ENCODE peak calls at places on chromosomes 5 and 9, in seven cellular contexts. X is BJ, E is brain microvascular endothelial cell, T is HFF-Myc, C is bronchial epithelial cell, P is kidney epithelial cell, M is GM12865. S is an unnamed sample.
A peak's percentile ranks its signal among the peaks of the same experiment; 100 is the strongest.

GRCh38 chr9:11931109-11931508 is 762.1 kb upstream of the TYRP1 start:
- DNase-seq in T (no peak), M (no peak), E (no peak), X (no peak), P (no peak), C (peak; percentile 51), S (no peak)

GRCh38 chr9:12726795-12727194 is 33.6 kb downstream of the TYRP1 start:
- DNase-seq in P (no peak), T (no peak), M (no peak), C (no peak), X (no peak), E (no peak), S (no peak)

GRCh38 chr9:71383308-71383707 is 261.9 kb upstream of the TRPM3 start:
- DNase-seq in M (no peak), X (no peak), T (no peak), P (no peak), C (no peak), E (no peak), S (no peak)

GRCh38 chr5:154762261-154762660 is 7.1 kb downstream of the LARP1 start:
- DNase-seq in T (no peak), M (no peak), X (no peak), E (no peak), P (no peak), C (no peak), S (no peak)

GRCh38 chr9:4417578-4418325 is 72.5 kb upstream of the SLC1A1 start:
- DNase-seq in M (no peak), X (peak; percentile 37), P (no peak), C (peak; percentile 59), T (no peak), E (no peak), S (no peak)

GRCh38 chr5:56494300-56494704 is 261.2 kb upstream of the ANKRD55 start:
- DNase-seq in E (no peak), X (peak; percentile 40), C (no peak), M (no peak), T (no peak), P (no peak), S (no peak)

GRCh38 chr9:121271368-121272351 is 3.7 kb downstream of the GSN start:
- DNase-seq in P (no peak), E (peak; percentile 73), C (no peak), T (no peak), M (no peak), X (peak; percentile 76), S (no peak)

GRCh38 chr9:94504358-94504757 is 50.5 kb upstream of the PCAT7 start:
- DNase-seq in M (no peak), T (no peak), E (no peak), C (no peak), P (no peak), X (no peak), S (no peak)

GRCh38 chr9:35645736-35646582 is 4.8 kb downstream of the SIT1 start:
- DNase-seq in P (no peak), M (no peak), E (no peak), T (no peak), X (no peak), C (peak; percentile 71), S (no peak)

GRCh38 chr5:74469234-74469972 is 171.1 kb downstream of the ENC1 start:
- DNase-seq in E (no peak), P (no peak), X (no peak), C (no peak), T (no peak), M (no peak), S (no peak)
- TF ChIP-seq CTCF in E (no peak), P (no peak), X (no peak), C (no peak), T (no peak), M (no peak), S (no peak)

GRCh38 chr5:95861858-95862561 is 39.5 kb upstream of the GLRX start:
- DNase-seq in X (no peak), T (no peak), M (peak; percentile 36), E (peak; percentile 67), P (no peak), C (peak; percentile 94), S (no peak)
- TF ChIP-seq CTCF in X (no peak), T (no peak), M (peak; percentile 6), E (peak; percentile 24), P (no peak), C (no peak), S (no peak)

GRCh38 chr9:137785704-137786161 is 91.8 kb upstream of the CACNA1B start:
- DNase-seq in T (no peak), C (no peak), X (no peak), M (no peak), P (no peak), E (peak; percentile 31), S (no peak)
- TF ChIP-seq CTCF in T (no peak), C (no peak), X (no peak), M (no peak), P (no peak), E (peak; percentile 11), S (no peak)

GRCh38 chr9:69149321-69149807 is 24.7 kb upstream of the TJP2 start:
- DNase-seq in X (no peak), C (peak; percentile 58), M (no peak), E (peak; percentile 79), T (no peak), P (no peak), S (peak; percentile 72)
- TF ChIP-seq CTCF in X (peak; percentile 58), C (peak; percentile 32), M (no peak), E (peak; percentile 75), T (peak; percentile 28), P (peak; percentile 45), S (peak; percentile 65)

GRCh38 chr9:84668204-84669007 is 1.1 kb upstream of the NTRK2 start:
- DNase-seq in E (peak; percentile 29), P (peak; percentile 29), X (peak; percentile 2), M (peak; percentile 61), T (peak; percentile 15), C (peak; percentile 54), S (peak; percentile 95)
- TF ChIP-seq CTCF in E (peak; percentile 65), P (peak; percentile 57), X (peak; percentile 56), M (peak; percentile 58), T (peak; percentile 44), C (peak; percentile 50), S (peak; percentile 90)

DNA sequence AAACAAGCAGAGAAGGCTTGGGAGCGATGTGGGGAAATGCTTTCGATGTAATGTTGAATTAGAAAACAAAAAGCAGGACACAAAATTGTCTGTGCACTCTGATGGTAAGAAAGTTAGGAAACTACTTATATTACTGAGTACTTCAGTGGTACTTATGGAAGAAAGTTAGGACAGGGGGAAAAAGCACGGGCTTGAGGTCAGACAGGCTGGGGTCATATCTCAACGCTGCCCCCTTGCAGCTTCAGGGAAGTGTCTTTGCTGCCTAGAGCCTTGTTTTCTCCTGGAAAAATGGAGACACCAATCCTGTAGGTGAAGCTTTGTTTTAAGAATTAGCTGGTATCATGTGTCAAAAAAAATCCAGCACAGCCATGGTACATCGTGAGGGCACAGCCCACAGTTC is 23.0 kb downstream of the NEURL1B start:
- DNase-seq in X (no peak), C (no peak), P (no peak), E (no peak), T (no peak), M (no peak), S (no peak)
- TF ChIP-seq CTCF in X (no peak), C (no peak), P (no peak), E (no peak), T (no peak), M (no peak), S (no peak)

DNA sequence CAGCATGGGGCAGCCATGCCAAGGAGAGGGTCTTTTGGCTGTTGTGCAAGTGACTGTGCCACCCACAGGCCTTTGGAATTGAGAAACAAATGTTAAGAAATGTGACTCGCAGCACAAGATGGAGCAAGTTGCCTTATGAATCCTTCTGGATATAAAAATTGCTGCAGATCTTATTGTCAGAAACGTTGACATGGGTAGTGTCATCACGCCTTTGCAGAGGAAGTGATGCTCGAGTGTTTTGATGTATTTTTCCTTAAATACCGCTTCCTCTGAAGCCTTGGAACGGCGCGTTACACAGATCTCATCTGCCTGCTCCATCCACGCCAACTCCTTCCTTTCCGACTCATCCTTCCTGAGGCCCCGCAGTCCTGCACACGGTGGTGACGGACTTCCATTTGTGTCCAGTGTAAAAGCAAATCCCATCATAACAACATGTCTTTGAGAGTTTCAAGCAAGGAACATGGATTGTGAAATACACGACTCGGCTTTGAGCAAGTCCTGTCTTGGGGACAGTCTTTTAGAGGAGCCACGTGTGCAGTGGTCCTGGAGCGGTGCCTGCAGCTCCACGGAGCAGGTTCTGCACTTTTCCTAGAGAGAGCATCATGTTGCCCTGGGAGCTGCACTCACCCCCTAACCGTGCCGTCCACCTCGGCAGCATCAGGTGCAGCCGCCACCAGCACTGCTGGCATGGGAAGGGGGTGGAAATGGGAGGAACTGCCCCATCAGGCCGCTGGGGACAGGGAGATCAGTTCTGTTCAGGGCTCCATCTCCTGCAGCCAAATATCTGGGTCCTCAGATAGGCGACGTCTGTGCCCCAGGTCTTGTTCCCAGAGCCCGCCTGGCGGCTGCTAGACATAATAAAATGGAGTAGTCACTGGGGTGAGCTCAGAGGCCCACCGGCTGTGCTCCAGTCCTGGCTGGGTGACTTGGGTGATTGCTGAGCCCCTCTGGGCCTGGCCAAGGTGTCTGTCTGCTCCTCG is 15.2 kb downstream of the ROPN1L start:
- DNase-seq in P (no peak), C (peak; percentile 61), M (no peak), T (no peak), X (no peak), E (no peak), S (no peak)
- TF ChIP-seq CTCF in P (no peak), C (no peak), M (no peak), T (no peak), X (no peak), E (no peak), S (no peak)